ENCODE peak calls at places on chromosomes 11 and 22, in six cellular contexts. F, K, I, G, Z and E are unnamed samples.

GRCh38 chr22:27598792-27599191 is 202.8 kb downstream of the MN1 start:
- DNase-seq in F (no peak), K (no peak), I (no peak), G (no peak), Z (no peak), E (no peak)

GRCh38 chr22:28750471-28750881 is 8.6 kb downstream of the HSCB start:
- DNase-seq in F (no peak), K (peak; percentile 88), I (no peak), G (no peak), Z (no peak), E (no peak)

GRCh38 chr22:49305966-49306631 is 521.6 kb downstream of the BRD1 start:
- DNase-seq in F (no peak), K (no peak), I (peak; percentile 2), G (no peak), Z (no peak), E (no peak)

GRCh38 chr11:126133902-126134301 is 71.2 kb upstream of the CDON start:
- DNase-seq in F (no peak), K (no peak), I (peak; percentile 26), G (no peak), Z (no peak), E (no peak)

GRCh38 chr11:86990520-86990919 is 35.3 kb upstream of the FZD4 start:
- DNase-seq in F (peak; percentile 3), K (peak; percentile 70), I (no peak), G (no peak), Z (peak; percentile 22), E (no peak)

GRCh38 chr22:29480512-29481264 is 670 bp downstream of the NEFH start:
- DNase-seq in F (no peak), K (peak; percentile 72), I (peak; percentile 72), G (peak; percentile 5), Z (no peak), E (no peak)

GRCh38 chr11:68340784-68341556 is 28.6 kb downstream of the LRP5 start:
- DNase-seq in F (no peak), K (no peak), I (no peak), G (no peak), Z (no peak), E (no peak)

GRCh38 chr11:31397239-31397834 is 27.7 kb downstream of the DNAJC24 start:
- DNase-seq in F (no peak), K (peak; percentile 43), I (no peak), G (no peak), Z (no peak), E (no peak)

GRCh38 chr11:70493089-70493474 is 94.8 kb downstream of the CTTN start:
- DNase-seq in F (no peak), K (no peak), I (no peak), G (no peak), Z (no peak), E (no peak)

GRCh38 chr22:20018001-20018400 is 1.4 kb upstream of the ARVCF start:
- DNase-seq in F (no peak), K (no peak), I (no peak), G (no peak), Z (no peak), E (no peak)

GRCh38 chr22:42299586-42300285 is 29.3 kb upstream of the TCF20 start:
- DNase-seq in F (no peak), K (no peak), I (no peak), G (peak; percentile 57), Z (no peak), E (no peak)

GRCh38 chr22:50699001-50699753 is 26.6 kb downstream of the SHANK3 start:
- DNase-seq in F (no peak), K (no peak), I (no peak), G (no peak), Z (no peak), E (no peak)

GRCh38 chr11:70270877-70271634 is 566 bp downstream of the PPFIA1 start:
- DNase-seq in F (peak; percentile 60), K (peak; percentile 73), I (peak; percentile 60), G (peak; percentile 44), Z (no peak), E (peak; percentile 57)

GRCh38 chr11:63937713-63938480 is 905 bp upstream of the NAA40 start:
- DNase-seq in F (peak; percentile 69), K (no peak), I (no peak), G (no peak), Z (no peak), E (no peak)

GRCh38 chr11:126791446-126791845 is 209.1 kb downstream of the KIRREL3 start:
- DNase-seq in F (no peak), K (no peak), I (no peak), G (no peak), Z (no peak), E (no peak)

GRCh38 chr11:72669527-72669926 is 4.7 kb downstream of the PDE2A start:
- DNase-seq in F (no peak), K (no peak), I (no peak), G (no peak), Z (no peak), E (no peak)

GRCh38 chr11:119368121-119369034 is 13.1 kb downstream of the USP2 start:
- DNase-seq in F (peak; percentile 32), K (peak; percentile 25), I (no peak), G (no peak), Z (no peak), E (no peak)

GRCh38 chr11:35290876-35291275 is 128.5 kb downstream of the SLC1A2 start:
- DNase-seq in F (no peak), K (no peak), I (no peak), G (no peak), Z (no peak), E (no peak)

GRCh38 chr11:36540998-36541397 is 26.8 kb upstream of the RAG1 start:
- DNase-seq in F (peak; percentile 55), K (peak; percentile 69), I (peak; percentile 66), G (no peak), Z (peak; percentile 38), E (no peak)

GRCh38 chr11:89633125-89633695 is 76.9 kb upstream of the TRIM77 start:
- DNase-seq in F (no peak), K (no peak), I (no peak), G (no peak), Z (no peak), E (no peak)

GRCh38 chr11:63770763-63771162 is 2.2 kb upstream of the ZFTA start:
- DNase-seq in F (no peak), K (no peak), I (no peak), G (no peak), Z (no peak), E (no peak)

GRCh38 chr22:23063539-23064380 is 6.6 kb upstream of the GNAZ start:
- DNase-seq in F (no peak), K (no peak), I (no peak), G (no peak), Z (no peak), E (peak; percentile 13)

DNA sequence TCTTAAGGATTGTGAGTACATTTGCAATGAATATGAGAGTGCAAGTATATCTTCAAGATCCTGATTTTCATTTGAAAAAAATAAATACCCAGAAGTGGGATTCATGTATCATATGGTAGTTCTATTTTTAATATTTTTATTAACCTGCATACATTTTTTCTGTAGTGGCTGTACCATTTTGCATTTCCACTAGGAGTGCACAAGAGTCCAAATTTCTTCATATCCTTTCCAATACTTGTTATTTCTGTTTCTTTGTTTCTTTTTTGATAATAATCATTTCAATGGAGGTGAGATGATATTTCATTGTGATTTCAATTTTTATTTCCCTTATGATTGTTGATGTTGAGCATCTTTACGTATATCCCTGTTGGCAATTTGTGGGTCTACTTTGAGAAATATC is 759.8 kb upstream of the CNTN5 start:
- DNase-seq in F (no peak), K (peak; percentile 7), I (no peak), G (no peak), Z (no peak), E (no peak)
- TF ChIP-seq CTCF in F (no peak), K (peak; percentile 52), I (peak; percentile 75), G (no peak), Z (no peak), E (no peak)

DNA sequence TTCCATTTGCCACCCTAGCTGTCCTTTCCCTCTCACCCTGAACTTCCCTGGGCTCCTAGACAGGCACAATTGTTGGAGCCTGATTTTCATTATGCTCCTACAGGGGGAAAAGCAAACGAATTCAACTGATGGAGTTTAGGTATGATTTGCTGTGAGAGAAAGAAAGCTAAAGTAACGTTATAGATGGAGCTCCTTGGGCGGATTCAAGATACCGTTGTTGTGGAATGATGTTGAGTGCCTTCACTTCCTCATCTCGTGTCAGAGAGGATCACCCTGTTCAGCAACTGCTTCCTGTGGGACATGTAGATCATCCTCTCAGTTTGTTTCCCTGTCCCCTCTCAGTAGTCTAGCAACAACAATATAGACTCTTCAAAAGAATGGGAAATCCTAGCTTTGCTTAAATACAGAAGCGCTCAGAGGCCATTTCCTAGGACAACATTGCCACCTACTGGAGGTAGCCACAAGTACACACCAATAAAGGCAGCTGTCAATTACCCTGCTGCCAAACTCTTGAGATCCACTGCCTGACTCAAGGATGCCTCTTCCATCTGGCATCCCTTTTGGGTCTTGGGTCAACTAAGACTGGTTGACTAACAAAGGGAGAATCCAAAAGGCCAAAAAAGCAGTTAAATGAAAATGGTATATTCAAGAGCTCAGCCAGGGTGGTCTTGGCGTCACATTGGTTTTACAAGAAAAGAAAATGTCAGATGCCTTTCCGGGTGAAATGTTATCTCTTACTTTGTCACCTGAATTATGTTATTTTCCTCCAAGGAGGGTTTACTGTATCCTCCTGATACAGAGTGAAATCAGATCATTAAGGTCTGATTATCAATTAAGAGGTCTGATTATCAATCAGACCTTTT is 13.5 kb upstream of the DTX4 start:
- DNase-seq in F (peak; percentile 60), K (peak; percentile 86), I (peak; percentile 61), G (peak; percentile 57), Z (peak; percentile 47), E (peak; percentile 31)
- TF ChIP-seq CTCF in F (peak; percentile 49), K (peak; percentile 87), I (peak; percentile 85), G (peak; percentile 82), Z (peak; percentile 58), E (peak; percentile 75)

DNA sequence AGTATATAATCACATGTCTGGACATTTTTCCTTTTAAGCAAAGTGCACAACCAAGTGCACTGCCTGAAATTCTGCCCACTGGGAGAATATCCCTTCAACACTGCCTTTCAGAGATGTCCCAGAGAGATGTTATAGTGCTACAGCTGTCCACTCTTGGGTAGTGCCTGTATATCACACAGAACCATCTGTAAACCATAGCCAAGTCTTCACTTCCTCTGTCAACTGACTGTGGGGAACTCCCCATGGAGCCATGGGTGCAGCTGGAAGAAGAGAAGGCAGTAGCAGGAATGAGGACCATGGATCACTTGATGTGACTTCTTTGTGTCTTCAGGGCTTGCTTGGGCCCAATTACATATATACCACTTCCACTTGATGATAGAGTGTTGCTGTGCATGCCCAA is 44.6 kb upstream of the LIN7C start:
- DNase-seq in F (no peak), K (no peak), I (no peak), G (no peak), Z (no peak), E (no peak)
- TF ChIP-seq CTCF in F (no peak), K (no peak), I (no peak), G (no peak), Z (no peak), E (no peak)

GRCh38 chr11:11669447-11669846 is 47.6 kb upstream of the GALNT18 start:
- DNase-seq in F (no peak), K (no peak), I (no peak), G (no peak), Z (no peak), E (no peak)

GRCh38 chr11:11663907-11664306 is 42.1 kb upstream of the GALNT18 start:
- DNase-seq in F (no peak), K (no peak), I (no peak), G (no peak), Z (no peak), E (no peak)

GRCh38 chr11:11668781-11669180 is 47.0 kb upstream of the GALNT18 start:
- DNase-seq in F (no peak), K (no peak), I (no peak), G (no peak), Z (no peak), E (no peak)

GRCh38 chr11:11668293-11668692 is 46.5 kb upstream of the GALNT18 start:
- DNase-seq in F (no peak), K (no peak), I (no peak), G (no peak), Z (no peak), E (no peak)

GRCh38 chr11:11667056-11667455 is 45.3 kb upstream of the GALNT18 start:
- DNase-seq in F (no peak), K (no peak), I (no peak), G (no peak), Z (no peak), E (no peak)
- TF ChIP-seq CTCF in F (no peak), K (no peak), I (no peak), G (no peak), Z (no peak), E (no peak)